ENCODE peak calls at places on chromosome 7, in nine cellular contexts. C, A, N, L, X, P, Y, Z and U are unnamed samples.

GRCh38 chr7:69367785-69368184 is 230.5 kb upstream of the AUTS2 start:
- DNase-seq in C (no peak), A (no peak), N (no peak), L (no peak), X (no peak), P (no peak), Y (no peak), Z (no peak), U (no peak)

GRCh38 chr7:91683823-91684222 is 196.7 kb downstream of the MTERF1 start:
- DNase-seq in C (peak), A (no peak), N (peak), L (no peak), X (no peak), P (no peak), Y (no peak), Z (no peak), U (no peak)

GRCh38 chr7:90469554-90469953 is at the start of gene PTTG1IP2:
- DNase-seq in C (no peak), A (no peak), N (no peak), L (no peak), X (no peak), P (no peak), Y (peak), Z (no peak), U (no peak)

GRCh38 chr7:135160098-135160857 is 10.2 kb downstream of the CYREN start:
- DNase-seq in C (peak), A (no peak), N (no peak), L (no peak), X (no peak), P (no peak), Y (no peak), Z (no peak), U (no peak)

GRCh38 chr7:78420001-78420400 is 621.4 kb downstream of the PHTF2 start:
- DNase-seq in C (no peak), A (no peak), N (no peak), L (no peak), X (peak), P (no peak), Y (no peak), Z (no peak), U (no peak)

GRCh38 chr7:47503283-47503682 is 78.6 kb downstream of the TNS3 start:
- DNase-seq in C (peak), A (no peak), N (no peak), L (no peak), X (no peak), P (no peak), Y (no peak), Z (no peak), U (no peak)

GRCh38 chr7:129168219-129168991 is 20.0 kb upstream of the SMO start:
- DNase-seq in C (no peak), A (no peak), N (no peak), L (no peak), X (no peak), P (no peak), Y (no peak), Z (peak), U (peak)

GRCh38 chr7:4159761-4160554 is 522.1 kb upstream of the FOXK1 start:
- DNase-seq in C (peak), A (no peak), N (no peak), L (no peak), X (no peak), P (peak), Y (no peak), Z (no peak), U (no peak)

GRCh38 chr7:157234271-157234670 is 95.5 kb downstream of the UBE3C start:
- DNase-seq in C (no peak), A (no peak), N (no peak), L (no peak), X (no peak), P (no peak), Y (no peak), Z (no peak), U (no peak)

GRCh38 chr7:1677206-1678069 is 7.4 kb downstream of the ELFN1 start:
- DNase-seq in C (no peak), A (no peak), N (no peak), L (no peak), X (no peak), P (no peak), Y (no peak), Z (no peak), U (no peak)

GRCh38 chr7:1087462-1087809 is 477 bp upstream of the GPER1 start:
- DNase-seq in C (peak), A (no peak), N (no peak), L (no peak), X (no peak), P (no peak), Y (no peak), Z (no peak), U (no peak)

GRCh38 chr7:102065226-102065625 is 221.4 kb upstream of the SH2B2 start:
- DNase-seq in C (no peak), A (no peak), N (no peak), L (no peak), X (no peak), P (no peak), Y (no peak), Z (no peak), U (no peak)

GRCh38 chr7:101747758-101748345 is 69.6 kb upstream of the CUX1 start:
- DNase-seq in C (no peak), A (no peak), N (no peak), L (no peak), X (no peak), P (no peak), Y (no peak), Z (no peak), U (peak)

GRCh38 chr7:158559356-158559755 is 28.3 kb downstream of the PTPRN2 start:
- DNase-seq in C (no peak), A (no peak), N (no peak), L (no peak), X (no peak), P (no peak), Y (no peak), Z (no peak), U (no peak)

GRCh38 chr7:50562126-50562525 is 3.1 kb downstream of the DDC start:
- DNase-seq in C (no peak), A (no peak), N (no peak), L (no peak), X (no peak), P (no peak), Y (no peak), Z (no peak), U (peak)

GRCh38 chr7:16098585-16099179 is 322.7 kb downstream of the CRPPA start:
- DNase-seq in C (peak), A (no peak), N (no peak), L (no peak), X (no peak), P (peak), Y (no peak), Z (no peak), U (peak)

GRCh38 chr7:142567676-142568075 is 181.6 kb upstream of the PRSS1 start:
- DNase-seq in C (no peak), A (no peak), N (no peak), L (no peak), X (no peak), P (no peak), Y (no peak), Z (no peak), U (no peak)

GRCh38 chr7:148815612-148816011 is 68.5 kb downstream of the EZH2 start:
- DNase-seq in C (no peak), A (no peak), N (no peak), L (no peak), X (no peak), P (no peak), Y (no peak), Z (no peak), U (no peak)

GRCh38 chr7:50667338-50667737 is 102.1 kb upstream of the DDC start:
- DNase-seq in C (no peak), A (no peak), N (no peak), L (no peak), X (no peak), P (no peak), Y (peak), Z (peak), U (no peak)

GRCh38 chr7:152173372-152174070 is 148.0 kb downstream of the GALNT11 start:
- DNase-seq in C (no peak), A (no peak), N (no peak), L (no peak), X (no peak), P (peak), Y (no peak), Z (no peak), U (no peak)

GRCh38 chr7:73717991-73718405 is 1.5 kb downstream of the STX1A start:
- DNase-seq in C (peak), A (peak), N (peak), L (no peak), X (no peak), P (peak), Y (no peak), Z (no peak), U (no peak)

GRCh38 chr7:95602421-95602820 is 6.1 kb upstream of the PDK4 start:
- DNase-seq in C (no peak), A (no peak), N (no peak), L (no peak), X (no peak), P (no peak), Y (no peak), Z (no peak), U (no peak)

GRCh38 chr7:112411186-112411795 is 39.0 kb upstream of the IFRD1 start:
- DNase-seq in C (peak), A (no peak), N (no peak), L (no peak), X (peak), P (peak), Y (no peak), Z (no peak), U (no peak)

GRCh38 chr7:107492875-107493274 is 23.0 kb downstream of the GPR22 start:
- DNase-seq in C (no peak), A (no peak), N (no peak), L (no peak), X (no peak), P (no peak), Y (no peak), Z (no peak), U (no peak)

GRCh38 chr7:154928136-154929005 is 74.6 kb downstream of the PAXIP1 start:
- DNase-seq in C (peak), A (no peak), N (peak), L (no peak), X (peak), P (peak), Y (no peak), Z (peak), U (no peak)

GRCh38 chr7:80821781-80822180 is 97.1 kb downstream of the SEMA3C start:
- DNase-seq in C (no peak), A (no peak), N (no peak), L (no peak), X (no peak), P (no peak), Y (no peak), Z (no peak), U (no peak)

GRCh38 chr7:49822862-49823261 is 49.4 kb downstream of the VWC2 start:
- DNase-seq in C (no peak), A (no peak), N (no peak), L (no peak), X (no peak), P (no peak), Y (no peak), Z (no peak), U (no peak)

GRCh38 chr7:137717045-137717444 is 129.7 kb downstream of the DGKI start:
- DNase-seq in C (peak), A (no peak), N (no peak), L (no peak), X (no peak), P (no peak), Y (no peak), Z (no peak), U (no peak)

GRCh38 chr7:8442814-8443304 is 9.4 kb downstream of the NXPH1 start:
- DNase-seq in C (peak), A (peak), N (peak), L (peak), X (peak), P (no peak), Y (peak), Z (no peak), U (peak)